ENCODE peak calls at places on chromosome 1, in four cellular contexts. One of them, this sample, is unnamed.

GRCh38 chr1:12052008-12052573 is 11.0 kb upstream of the TNFRSF8 start:
- DNase-seq in HCT116: peak
- DNase-seq in GM23338: no peak
- DNase-seq in HL-60: no peak
- DNase-seq in this sample: no peak

GRCh38 chr1:18915341-18915740 is 13.0 kb upstream of the ALDH4A1 start:
- DNase-seq in HCT116: no peak
- DNase-seq in GM23338: no peak
- DNase-seq in HL-60: no peak
- DNase-seq in this sample: no peak

GRCh38 chr1:161119379-161120061 is 1.6 kb downstream of the NIT1 start:
- DNase-seq in HCT116: peak
- DNase-seq in GM23338: peak
- DNase-seq in HL-60: peak
- DNase-seq in this sample: no peak

GRCh38 chr1:217032715-217033367 is 309.6 kb upstream of the ESRRG start:
- DNase-seq in HCT116: no peak
- DNase-seq in GM23338: no peak
- DNase-seq in HL-60: no peak
- DNase-seq in this sample: no peak

GRCh38 chr1:43952731-43953350 is 6.1 kb downstream of the IPO13 start:
- DNase-seq in HCT116: no peak
- DNase-seq in GM23338: peak
- DNase-seq in HL-60: no peak
- DNase-seq in this sample: no peak

GRCh38 chr1:12191242-12192032 is 24.6 kb downstream of the TNFRSF1B start:
- DNase-seq in HCT116: no peak
- DNase-seq in GM23338: peak
- DNase-seq in HL-60: no peak
- DNase-seq in this sample: no peak

GRCh38 chr1:198929961-198930599 is 291.2 kb downstream of the PTPRC start:
- DNase-seq in HCT116: no peak
- DNase-seq in GM23338: peak
- DNase-seq in HL-60: no peak
- DNase-seq in this sample: no peak

GRCh38 chr1:100868364-100868995 is 26.2 kb downstream of the EXTL2 start:
- DNase-seq in HCT116: peak
- DNase-seq in GM23338: peak
- DNase-seq in HL-60: no peak
- DNase-seq in this sample: peak

GRCh38 chr1:162070094-162070748 is 730 bp downstream of the NOS1AP start:
- DNase-seq in HCT116: no peak
- DNase-seq in GM23338: peak
- DNase-seq in HL-60: no peak
- DNase-seq in this sample: no peak

GRCh38 chr1:95679262-95679661 is 445.3 kb downstream of the RWDD3 start:
- DNase-seq in HCT116: no peak
- DNase-seq in GM23338: peak
- DNase-seq in HL-60: no peak
- DNase-seq in this sample: no peak

DNA sequence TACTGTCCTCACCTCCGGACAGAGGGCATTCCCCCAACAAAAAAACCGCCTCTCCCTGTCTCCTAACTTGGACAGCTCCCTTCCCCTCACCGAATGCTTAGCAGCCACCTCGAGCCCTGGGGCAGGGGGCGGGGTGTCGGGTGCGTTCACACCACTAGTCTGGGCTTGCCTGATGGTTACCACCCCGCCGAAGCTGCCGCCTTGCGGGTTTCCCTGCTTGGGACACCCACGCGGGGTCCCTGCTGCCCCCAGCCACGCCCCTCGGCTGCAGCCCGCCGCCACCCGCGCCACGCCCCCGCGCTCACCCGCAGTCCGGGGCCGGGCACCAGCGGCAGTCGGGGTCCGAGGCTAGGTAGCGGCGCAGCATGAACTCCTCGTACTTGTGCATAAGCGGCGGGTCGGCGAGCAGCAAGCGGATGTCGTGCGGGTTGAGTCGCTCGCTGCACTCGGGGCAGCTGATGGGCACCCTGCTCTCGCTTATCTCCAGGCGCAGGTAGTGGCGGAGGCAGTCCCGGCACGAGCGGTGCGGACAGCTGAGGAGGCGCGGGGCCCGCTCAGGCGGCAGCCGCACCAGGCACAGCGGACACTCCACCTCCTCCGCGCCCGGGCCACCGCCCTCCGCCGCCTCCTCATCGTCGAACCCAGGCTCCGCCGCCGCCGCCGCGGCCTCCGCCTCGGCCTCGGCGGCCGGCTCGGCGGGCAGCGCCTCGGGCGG is 706 bp downstream of the RNF19B start:
- DNase-seq in HCT116: no peak
- DNase-seq in GM23338: peak
- DNase-seq in HL-60: peak
- DNase-seq in this sample: no peak
- TF ChIP-seq REST in HCT116: no peak
- TF ChIP-seq REST in GM23338: peak
- TF ChIP-seq REST in HL-60: peak
- TF ChIP-seq REST in this sample: peak

GRCh38 chr1:225581193-225581592 is 71.7 kb downstream of the ENAH start:
- DNase-seq in HCT116: no peak
- DNase-seq in GM23338: no peak
- DNase-seq in HL-60: no peak
- DNase-seq in this sample: no peak

GRCh38 chr1:225578247-225578646 is 74.7 kb downstream of the ENAH start:
- DNase-seq in HCT116: no peak
- DNase-seq in GM23338: no peak
- DNase-seq in HL-60: no peak
- DNase-seq in this sample: no peak

GRCh38 chr1:225580180-225581099 is 72.5 kb downstream of the ENAH start:
- DNase-seq in HCT116: no peak
- DNase-seq in GM23338: no peak
- DNase-seq in HL-60: no peak
- DNase-seq in this sample: no peak

GRCh38 chr1:225573216-225573615 is 79.7 kb downstream of the ENAH start:
- DNase-seq in HCT116: no peak
- DNase-seq in GM23338: no peak
- DNase-seq in HL-60: no peak
- DNase-seq in this sample: no peak

GRCh38 chr1:225577243-225577642 is 75.7 kb downstream of the ENAH start:
- DNase-seq in HCT116: no peak
- DNase-seq in GM23338: no peak
- DNase-seq in HL-60: no peak
- DNase-seq in this sample: no peak
- H3K4me3 ChIP-seq in HCT116: no peak
- H3K4me3 ChIP-seq in GM23338: no peak
- H3K4me3 ChIP-seq in HL-60: no peak
- H3K4me3 ChIP-seq in this sample: no peak

DNA sequence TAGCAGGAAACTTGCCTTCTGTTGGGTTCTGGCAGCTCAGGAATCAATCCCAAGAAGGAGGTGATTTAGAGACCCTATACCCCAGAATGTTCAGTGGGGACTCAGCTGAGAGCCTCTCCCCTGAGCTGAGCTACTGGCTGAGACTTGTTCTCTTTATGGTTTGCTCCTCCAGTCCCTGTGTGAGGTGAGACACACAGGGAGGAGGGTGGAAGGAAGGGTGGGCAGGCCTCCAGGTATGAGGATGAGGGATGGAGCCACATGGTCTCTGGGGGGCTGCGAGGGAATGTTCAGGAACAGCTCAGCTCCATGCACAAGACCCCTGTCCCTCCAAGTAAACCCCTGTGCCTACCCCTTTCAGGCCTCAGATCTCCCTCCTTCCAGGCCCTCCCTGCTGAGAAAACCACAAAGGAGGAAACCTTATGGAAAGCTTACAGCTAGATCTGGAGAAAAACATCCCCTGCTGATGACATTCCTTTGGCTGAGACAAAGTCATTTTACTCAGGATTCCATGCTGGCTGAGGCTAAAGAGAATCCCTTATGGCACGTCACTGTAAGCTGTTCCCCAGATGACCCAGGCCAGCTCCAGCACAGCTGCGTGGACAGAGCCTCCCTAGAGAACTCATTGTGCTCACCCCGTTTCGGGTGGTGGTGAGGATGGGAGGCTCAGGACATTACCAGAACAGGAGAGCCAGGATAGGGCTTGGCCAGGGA is 91.5 kb upstream of the IPO9 start:
- DNase-seq in HCT116: no peak
- DNase-seq in GM23338: peak
- DNase-seq in HL-60: no peak
- DNase-seq in this sample: no peak
- TF ChIP-seq REST in HCT116: no peak
- TF ChIP-seq REST in GM23338: no peak
- TF ChIP-seq REST in HL-60: no peak
- TF ChIP-seq REST in this sample: no peak

DNA sequence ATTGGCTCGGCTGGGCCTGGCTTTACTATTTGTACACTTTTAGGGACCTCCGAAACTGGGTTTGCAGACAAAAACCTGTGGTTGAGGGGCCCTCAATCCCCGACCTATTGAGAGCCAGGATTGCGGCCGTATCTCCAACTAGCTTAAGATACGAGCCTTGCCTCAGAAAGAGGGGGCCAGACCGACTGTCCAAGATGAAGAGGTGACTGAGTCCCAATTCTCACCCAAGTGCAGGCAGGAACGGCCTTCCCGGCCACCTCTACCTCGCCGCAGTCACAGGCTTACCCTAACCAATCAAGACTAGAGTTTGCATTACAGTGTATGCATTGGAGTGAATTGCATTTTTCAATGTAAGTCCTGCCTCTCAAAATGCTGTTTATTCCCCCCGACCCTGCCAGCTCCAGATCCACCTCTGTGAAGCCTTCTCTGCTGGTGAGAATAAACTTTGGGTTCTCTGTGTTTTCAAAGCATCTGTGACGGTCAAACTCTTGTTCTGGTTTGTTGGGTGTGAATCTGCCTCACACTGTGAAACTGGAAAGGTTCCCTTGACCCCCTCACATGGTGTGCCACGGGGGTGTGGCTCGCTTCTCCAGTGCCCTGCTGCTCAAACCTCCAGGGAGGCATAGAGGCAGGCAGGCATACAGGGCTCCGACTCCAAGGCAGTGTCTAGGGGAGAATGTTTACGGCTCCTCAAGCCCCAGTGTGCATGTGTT is 62.2 kb upstream of the WLS start:
- DNase-seq in HCT116: no peak
- DNase-seq in GM23338: no peak
- DNase-seq in HL-60: no peak
- DNase-seq in this sample: no peak
- H3K4me3 ChIP-seq in HCT116: no peak
- H3K4me3 ChIP-seq in GM23338: peak
- H3K4me3 ChIP-seq in HL-60: no peak
- H3K4me3 ChIP-seq in this sample: no peak

DNA sequence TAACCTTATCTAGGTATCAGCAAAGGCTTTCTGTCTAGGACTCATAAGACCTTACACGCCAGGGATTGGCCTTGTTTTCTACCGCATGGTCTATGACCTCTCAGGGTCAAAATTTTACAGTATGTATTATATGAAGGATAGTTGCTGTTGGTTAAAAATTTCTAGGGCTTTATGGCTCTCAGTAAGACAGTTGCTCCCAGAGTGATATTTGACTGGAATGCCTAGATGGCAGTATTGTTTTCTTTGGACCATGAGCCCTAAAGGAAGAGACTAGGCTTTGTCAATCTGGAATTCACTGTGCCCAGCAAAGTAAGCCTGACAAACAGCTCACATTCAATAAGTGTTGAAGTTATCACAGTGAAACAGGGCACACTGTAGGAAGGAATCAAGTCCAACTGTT is 37.6 kb downstream of the C1orf87 start:
- DNase-seq in HCT116: no peak
- DNase-seq in GM23338: no peak
- DNase-seq in HL-60: no peak
- DNase-seq in this sample: no peak
- TF ChIP-seq REST in HCT116: no peak
- TF ChIP-seq REST in GM23338: no peak
- TF ChIP-seq REST in HL-60: no peak
- TF ChIP-seq REST in this sample: no peak